ENCODE peak calls at places on chromosomes 16 and 17, in nine cellular contexts. C, G, D, O, J, I, W, H and R are unnamed samples.

GRCh38 chr17:71237903-71238538 is 882.8 kb upstream of the SOX9 start:
- DNase-seq in D (no peak), O (peak; percentile 36), J (no peak), G (peak; percentile 53), I (peak; percentile 57), W (no peak), H (no peak), C (no peak), R (no peak)

GRCh38 chr16:23729503-23730424 is 16.7 kb upstream of the ERN2 start:
- DNase-seq in O (peak; percentile 7), H (no peak), W (no peak), I (peak; percentile 31), J (no peak), G (peak; percentile 48), D (peak; percentile 87), C (no peak), R (no peak)

GRCh38 chr17:54901230-54901847 is 687 bp downstream of the TOM1L1 start:
- DNase-seq in D (peak; percentile 28), G (peak; percentile 8), J (no peak), C (no peak), I (peak; percentile 48), W (no peak), O (no peak), H (no peak), R (no peak)

GRCh38 chr16:1613240-1613639 is 1.1 kb downstream of the CRAMP1 start:
- DNase-seq in I (no peak), G (no peak), H (no peak), C (no peak), J (no peak), D (no peak), O (no peak), W (no peak), R (no peak)

GRCh38 chr17:8473451-8474192 is 37.9 kb downstream of the NDEL1 start:
- DNase-seq in I (no peak), H (no peak), C (no peak), O (no peak), W (no peak), G (no peak), J (no peak), D (no peak), R (no peak)

GRCh38 chr17:37833237-37833859 is 88.5 kb upstream of the HNF1B start:
- DNase-seq in H (no peak), O (no peak), W (no peak), D (peak; percentile 15), J (no peak), C (no peak), G (no peak), I (no peak), R (no peak)

GRCh38 chr17:44049294-44050080 is 17.0 kb downstream of the LSM12 start:
- DNase-seq in W (no peak), H (no peak), C (no peak), G (no peak), J (no peak), I (no peak), D (no peak), O (no peak), R (no peak)

GRCh38 chr16:28320023-28320561 is 27.8 kb downstream of the SBK1 start:
- DNase-seq in G (no peak), J (no peak), I (no peak), C (no peak), H (no peak), O (no peak), D (no peak), W (no peak), R (no peak)

GRCh38 chr16:22130528-22130927 is 31.8 kb upstream of the SDR42E2 start:
- DNase-seq in G (no peak), H (no peak), J (no peak), O (no peak), D (no peak), W (no peak), I (no peak), C (no peak), R (no peak)

GRCh38 chr16:25403852-25404251 is 146.2 kb upstream of the ZKSCAN2 start:
- DNase-seq in O (no peak), W (no peak), J (no peak), H (no peak), C (no peak), G (no peak), D (no peak), I (no peak), R (no peak)

GRCh38 chr16:64440421-64440831 is 681.4 kb downstream of the CDH11 start:
- DNase-seq in D (no peak), C (peak; percentile 27), O (peak; percentile 73), H (peak; percentile 39), I (no peak), W (peak; percentile 7), G (peak; percentile 99), J (no peak), R (no peak)

GRCh38 chr17:7336240-7337175 is at the start of gene ACAP1:
- DNase-seq in G (no peak), J (no peak), D (peak; percentile 81), H (no peak), O (no peak), W (no peak), I (no peak), C (no peak), R (no peak)

GRCh38 chr16:24645739-24646645 is 83.5 kb upstream of the TNRC6A start:
- DNase-seq in D (no peak), H (no peak), W (no peak), J (peak; percentile 28), I (peak; percentile 91), C (no peak), O (peak; percentile 98), G (peak; percentile 100), R (no peak)

GRCh38 chr17:81542431-81543338 is 9.5 kb downstream of the FAAP100 start:
- DNase-seq in G (no peak), H (no peak), J (no peak), O (no peak), D (no peak), W (no peak), I (no peak), C (no peak), R (no peak)

GRCh38 chr17:81543339-81543675 is 8.8 kb downstream of the FAAP100 start:
- DNase-seq in G (no peak), J (no peak), H (no peak), I (no peak), C (no peak), O (no peak), D (no peak), W (no peak), R (peak; percentile 42)

GRCh38 chr17:81545160-81545949 is 6.8 kb downstream of the FAAP100 start:
- DNase-seq in C (no peak), G (no peak), O (no peak), J (no peak), W (no peak), H (no peak), I (no peak), D (no peak), R (no peak)

GRCh38 chr17:81544281-81544974 is 7.7 kb downstream of the FAAP100 start:
- DNase-seq in I (no peak), W (no peak), J (no peak), C (no peak), H (no peak), O (no peak), G (no peak), D (no peak), R (no peak)

DNA sequence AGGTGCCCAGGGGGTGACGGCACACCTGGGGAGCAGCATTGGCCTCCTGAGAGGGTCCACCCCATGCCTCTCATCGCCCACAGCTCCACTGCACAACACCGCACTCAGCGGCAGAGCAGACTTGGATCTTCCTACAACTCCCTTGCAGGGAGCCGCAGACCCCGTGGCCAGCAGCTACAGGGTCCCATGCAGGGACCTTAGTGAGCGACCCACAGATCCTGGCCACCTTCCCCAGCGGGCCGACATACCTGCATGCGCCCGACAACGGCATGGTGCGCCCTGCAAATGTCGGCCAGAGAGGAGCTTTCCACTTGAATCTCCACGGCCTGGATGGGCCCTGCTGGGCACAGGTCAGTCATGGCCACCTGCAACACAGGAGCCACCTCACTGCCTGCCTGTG is 8.4 kb downstream of the FAAP100 start:
- DNase-seq in J (no peak), D (no peak), H (no peak), W (no peak), C (no peak), I (no peak), O (no peak), G (no peak), R (no peak)
- TF ChIP-seq CTCF in J (no peak), D (no peak), H (no peak), W (no peak), C (no peak), I (no peak), O (no peak), G (no peak), R (no peak)

DNA sequence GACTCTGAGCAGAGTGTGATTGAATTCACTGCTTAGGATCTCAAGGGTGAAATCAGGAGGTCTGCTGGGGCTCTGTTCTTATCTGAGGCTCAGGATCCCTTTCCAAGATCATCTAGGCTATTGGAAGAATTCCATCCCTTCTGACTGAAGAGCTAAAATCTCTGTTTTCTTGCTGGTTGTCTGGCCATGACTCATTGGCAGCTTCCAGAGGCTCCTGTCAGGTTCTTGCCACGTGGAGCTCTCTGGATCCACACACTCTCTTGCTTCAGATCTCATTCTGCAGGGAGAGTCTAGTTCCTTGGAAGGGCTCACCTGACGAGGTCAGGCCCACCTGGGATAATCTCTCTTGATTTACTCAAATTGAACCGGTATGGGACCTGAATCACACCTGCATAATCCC is 930.7 kb downstream of the CDH8 start:
- DNase-seq in I (no peak), W (no peak), J (no peak), C (no peak), H (no peak), O (no peak), D (no peak), G (no peak), R (no peak)
- H3K4me3 ChIP-seq in I (no peak overlapping the region), W (no peak overlapping the region), J (no peak overlapping the region), C (no peak overlapping the region), H (no peak overlapping the region), O (no peak overlapping the region), D (no peak overlapping the region), G (no peak overlapping the region), R (no peak overlapping the region)

DNA sequence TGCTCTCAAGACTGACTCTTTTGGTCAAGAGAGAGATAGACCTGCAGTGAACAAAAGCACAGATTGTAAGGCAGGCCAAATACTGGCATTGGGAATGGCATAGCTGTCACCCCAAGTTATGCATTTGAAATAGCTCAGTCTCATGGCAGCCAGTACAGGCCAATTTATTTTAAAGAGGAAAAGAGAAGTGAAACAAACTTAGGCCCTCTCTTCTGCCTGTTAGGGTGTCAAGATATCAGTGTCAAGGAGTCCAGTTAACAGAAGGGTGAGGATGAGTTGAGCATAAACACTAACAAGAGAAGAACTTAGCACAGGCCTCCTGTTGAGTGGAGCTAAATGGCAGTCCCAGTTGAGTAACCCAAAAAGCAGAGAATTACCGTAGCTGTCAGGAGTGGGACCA is 215.6 kb downstream of the IRX3 start:
- DNase-seq in I (no peak), D (no peak), J (no peak), W (no peak), G (no peak), C (no peak), O (no peak), H (no peak), R (no peak)
- H3K4me1 ChIP-seq in I (peaks cover 7% of the 10 kb centered on the region), D (peaks cover 13% of the 10 kb centered on the region), J (peaks cover 6% of the 10 kb centered on the region), W (peaks cover 22% of the 10 kb centered on the region), G (no peaks in the 10 kb centered on the region), C (no peaks in the 10 kb centered on the region), O (no peaks in the 10 kb centered on the region), H (peaks cover 26% of the 10 kb centered on the region), R (peaks cover 14% of the 10 kb centered on the region)

DNA sequence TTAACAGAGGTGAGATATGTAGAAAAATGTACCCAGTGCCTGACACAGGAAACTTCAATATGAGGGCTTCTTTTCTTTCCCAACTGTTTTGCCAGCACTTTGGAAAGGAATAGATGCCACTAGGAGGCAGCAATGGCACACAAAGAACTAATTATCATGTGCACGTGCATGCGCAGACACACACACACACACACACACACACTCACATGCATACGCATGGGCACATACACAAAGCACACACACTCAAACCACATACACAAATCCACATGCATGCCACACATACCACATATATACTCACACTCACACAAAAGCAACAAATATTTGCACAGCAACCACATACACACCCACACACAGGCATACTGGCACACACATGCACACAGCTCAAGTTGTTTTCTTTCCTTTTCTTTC is 8.8 kb upstream of the CEP112 start:
- DNase-seq in C (no peak), G (peak; percentile 83), O (peak; percentile 17), J (no peak), H (no peak), D (peak; percentile 59), W (peak; percentile 29), I (peak; percentile 89), R (no peak)
- TF ChIP-seq CTCF in C (peak; percentile 12), G (peak; percentile 80), O (peak; percentile 80), J (no peak), H (peak; percentile 30), D (peak; percentile 45), W (peak; percentile 50), I (peak; percentile 88), R (peak; percentile 64)